ENCODE peak calls at places on chromosome 6, in five cellular contexts. J is C1 segment of cervical spinal cord, G is DMS153, E is lung, A is AG04450. Z is an unnamed sample.

GRCh38 chr6:79133173-79133572 is 55.1 kb upstream of the PHIP start:
- DNase-seq in J (no peak), G (no peak), E (no peak), A (no peak), Z (no peak)

GRCh38 chr6:156719720-156720563 is 57.2 kb upstream of the ARID1B start:
- DNase-seq in J (peak; percentile 54), G (peak; percentile 34), E (peak; percentile 91), A (peak; percentile 79), Z (peak; percentile 40)

GRCh38 chr6:2209226-2209809 is 36.1 kb downstream of the GMDS start:
- DNase-seq in J (no peak), G (peak; percentile 59), E (peak; percentile 54), A (no peak), Z (no peak)

GRCh38 chr6:11600251-11600650 is 62.7 kb downstream of the TMEM170B start:
- DNase-seq in J (no peak), G (no peak), E (no peak), A (no peak), Z (no peak)

GRCh38 chr6:28643017-28643740 is 117.5 kb downstream of the GPX5 start:
- DNase-seq in J (no peak), G (no peak), E (no peak), A (peak; percentile 26), Z (no peak)

GRCh38 chr6:24584390-24584735 is 61.6 kb downstream of the KIAA0319 start:
- DNase-seq in J (no peak), G (peak; percentile 91), E (no peak), A (no peak), Z (no peak)

GRCh38 chr6:14366315-14366714 is 248.7 kb downstream of the CD83 start:
- DNase-seq in J (no peak), G (no peak), E (no peak), A (no peak), Z (no peak)

GRCh38 chr6:81735756-81736380 is 16.6 kb downstream of the TENT5A start:
- DNase-seq in J (no peak), G (no peak), E (no peak), A (no peak), Z (no peak)

GRCh38 chr6:105592329-105592728 is 189.4 kb upstream of the PREP start:
- DNase-seq in J (no peak), G (no peak), E (no peak), A (peak; percentile 63), Z (no peak)

GRCh38 chr6:63097222-63097621 is 114.0 kb upstream of the FKBP1C start:
- DNase-seq in J (no peak), G (no peak), E (no peak), A (no peak), Z (no peak)

GRCh38 chr6:11007715-11008608 is 36.1 kb downstream of the ELOVL2 start:
- DNase-seq in J (no peak), G (no peak), E (no peak), A (no peak), Z (no peak)

GRCh38 chr6:16511048-16511660 is 250.1 kb downstream of the ATXN1 start:
- DNase-seq in J (no peak), G (no peak), E (no peak), A (no peak), Z (no peak)

GRCh38 chr6:30682181-30683117 is 4.0 kb downstream of the PPP1R18 start:
- DNase-seq in J (peak; percentile 41), G (peak; percentile 48), E (peak; percentile 85), A (no peak), Z (no peak)

GRCh38 chr6:124193132-124193531 is 389.5 kb downstream of the NKAIN2 start:
- DNase-seq in J (no peak), G (no peak), E (no peak), A (no peak), Z (no peak)

GRCh38 chr6:132279592-132280139 is 121.6 kb downstream of the MOXD1 start:
- DNase-seq in J (peak; percentile 70), G (peak; percentile 69), E (peak; percentile 74), A (peak; percentile 54), Z (peak; percentile 50)

GRCh38 chr6:122798099-122798641 is 9.1 kb downstream of the SMPDL3A start:
- DNase-seq in J (no peak), G (peak; percentile 52), E (no peak), A (no peak), Z (peak; percentile 21)

GRCh38 chr6:87706187-87706966 is 4.3 kb upstream of the AKIRIN2 start:
- DNase-seq in J (no peak), G (no peak), E (no peak), A (no peak), Z (no peak)

GRCh38 chr6:130824978-130825694 is 2.1 kb upstream of the SMLR1 start:
- DNase-seq in J (no peak), G (no peak), E (no peak), A (no peak), Z (no peak)

GRCh38 chr6:64679411-64679810 is 1027.6 kb downstream of the EYS start:
- DNase-seq in J (no peak), G (no peak), E (no peak), A (no peak), Z (no peak)

GRCh38 chr6:139587469-139587868 is 213.0 kb upstream of the CITED2 start:
- DNase-seq in J (no peak), G (no peak), E (no peak), A (peak; percentile 79), Z (no peak)

GRCh38 chr6:127282184-127282583 is 15.5 kb downstream of the RNF146 start:
- DNase-seq in J (no peak), G (no peak), E (no peak), A (no peak), Z (no peak)

GRCh38 chr6:170368544-170368943 is 62.0 kb downstream of the FAM120B start:
- DNase-seq in J (no peak), G (no peak), E (no peak), A (no peak), Z (no peak)

GRCh38 chr6:114240800-114241199 is 102.0 kb downstream of the HS3ST5 start:
- DNase-seq in J (no peak), G (no peak), E (no peak), A (no peak), Z (no peak)

GRCh38 chr6:39561536-39562266 is 163.5 kb downstream of the KIF6 start:
- DNase-seq in J (no peak), G (no peak), E (peak; percentile 52), A (no peak), Z (no peak)

GRCh38 chr6:42045538-42046460 is 4.5 kb upstream of the TAF8 start:
- DNase-seq in J (peak; percentile 45), G (peak; percentile 77), E (peak; percentile 96), A (no peak), Z (no peak)

GRCh38 chr6:113671440-113671839 is 185.7 kb upstream of the MARCKS start:
- DNase-seq in J (no peak), G (no peak), E (no peak), A (peak; percentile 11), Z (no peak)

GRCh38 chr6:148414836-148415235 is 72.2 kb downstream of the SASH1 start:
- DNase-seq in J (no peak), G (no peak), E (no peak), A (no peak), Z (no peak)

GRCh38 chr6:170532867-170533488 is 20.1 kb downstream of the PSMB1 start:
- DNase-seq in J (no peak), G (no peak), E (no peak), A (no peak), Z (no peak)

GRCh38 chr6:121008553-121008952 is 325.7 kb downstream of the TBC1D32 start:
- DNase-seq in J (no peak), G (no peak), E (no peak), A (no peak), Z (no peak)

GRCh38 chr6:14074723-14075503 is 42.7 kb upstream of the CD83 start:
- DNase-seq in J (peak; percentile 10), G (no peak), E (no peak), A (no peak), Z (no peak)

GRCh38 chr6:105886812-105887513 is 199.2 kb upstream of the PRDM1 start:
- DNase-seq in J (no peak), G (no peak), E (no peak), A (no peak), Z (no peak)

GRCh38 chr6:33613146-33613793 is 7.9 kb upstream of the ITPR3 start:
- DNase-seq in J (no peak), G (no peak), E (no peak), A (no peak), Z (no peak)

GRCh38 chr6:160714731-160715130 is 12.7 kb downstream of the PLG start:
- DNase-seq in J (no peak), G (no peak), E (no peak), A (no peak), Z (no peak)

GRCh38 chr6:14661188-14661587 is 543.6 kb downstream of the CD83 start:
- DNase-seq in J (no peak), G (no peak), E (no peak), A (no peak), Z (no peak)

GRCh38 chr6:56347526-56347925 is 100.1 kb upstream of the COL21A1 start:
- DNase-seq in J (no peak), G (no peak), E (no peak), A (no peak), Z (no peak)

GRCh38 chr6:130282234-130282995 is 59.7 kb upstream of the SAMD3 start:
- DNase-seq in J (no peak), G (no peak), E (no peak), A (peak; percentile 11), Z (no peak)

GRCh38 chr6:84027340-84028183 is 6.0 kb upstream of the MRAP2 start:
- DNase-seq in J (no peak), G (peak; percentile 99), E (no peak), A (no peak), Z (no peak)